ENCODE peak calls at places on chromosomes 12 and 14, in five cellular contexts. I, F, B, N and C are unnamed samples.

GRCh38 chr12:49945394-49946080 is 5.0 kb upstream of the AQP2 start:
- DNase-seq in I (peak), F (peak), B (peak), N (peak), C (peak)

GRCh38 chr12:28144532-28144931 is 45.7 kb upstream of the CCDC91 start:
- DNase-seq in I (no peak), F (no peak), B (no peak), N (no peak), C (no peak)

GRCh38 chr12:71838661-71839060 is 898 bp upstream of the TBC1D15 start:
- DNase-seq in I (no peak), F (no peak), B (peak), N (no peak), C (no peak)

GRCh38 chr12:89924191-89924590 is 215.6 kb upstream of the ATP2B1 start:
- DNase-seq in I (no peak), F (no peak), B (no peak), N (no peak), C (no peak)

GRCh38 chr14:59252772-59253500 is 64.5 kb downstream of the DAAM1 start:
- DNase-seq in I (no peak), F (peak), B (no peak), N (no peak), C (no peak)

GRCh38 chr12:113641426-113641825 is 169.8 kb upstream of the LHX5 start:
- DNase-seq in I (no peak), F (no peak), B (no peak), N (no peak), C (no peak)

GRCh38 chr12:104057771-104058197 is 6.5 kb upstream of the HCFC2 start:
- DNase-seq in I (no peak), F (peak), B (no peak), N (no peak), C (peak)

GRCh38 chr12:87270894-87271293 is 758.3 kb downstream of the C12orf50 start:
- DNase-seq in I (no peak), F (peak), B (no peak), N (no peak), C (no peak)

GRCh38 chr14:21880918-21881317 is 207.3 kb upstream of the OR4E1 start:
- DNase-seq in I (no peak), F (no peak), B (no peak), N (no peak), C (no peak)

GRCh38 chr12:25812295-25812694 is 146.2 kb upstream of the RASSF8 start:
- DNase-seq in I (no peak), F (no peak), B (no peak), N (no peak), C (no peak)

GRCh38 chr12:115049617-115050016 is 365.6 kb upstream of the TBX3 start:
- DNase-seq in I (no peak), F (peak), B (no peak), N (no peak), C (no peak)

GRCh38 chr12:79433465-79434072 is 257.2 kb downstream of the PAWR start:
- DNase-seq in I (no peak), F (no peak), B (no peak), N (no peak), C (no peak)

GRCh38 chr14:90276627-90277367 is 20.4 kb downstream of the PSMC1 start:
- DNase-seq in I (no peak), F (no peak), B (no peak), N (no peak), C (no peak)

GRCh38 chr14:61319086-61319485 is 2.3 kb upstream of the PRKCH start:
- DNase-seq in I (no peak), F (no peak), B (no peak), N (no peak), C (no peak)

GRCh38 chr14:51626185-51626584 is 25.5 kb upstream of the FRMD6 start:
- DNase-seq in I (no peak), F (no peak), B (no peak), N (no peak), C (no peak)

GRCh38 chr12:52370906-52371608 is 3.8 kb upstream of the KRT85 start:
- DNase-seq in I (peak), F (peak), B (no peak), N (peak), C (no peak)

GRCh38 chr12:46400406-46400805 is 27.8 kb upstream of the SLC38A2 start:
- DNase-seq in I (no peak), F (no peak), B (no peak), N (no peak), C (no peak)

GRCh38 chr14:67457782-67458181 is 30.7 kb downstream of the TMEM229B start:
- DNase-seq in I (no peak), F (no peak), B (no peak), N (no peak), C (no peak)

GRCh38 chr14:22657861-22658260 is 13.7 kb upstream of the OR6J1 start:
- DNase-seq in I (no peak), F (peak), B (no peak), N (no peak), C (peak)

GRCh38 chr14:90726656-90727055 is 89.6 kb downstream of the TTC7B start:
- DNase-seq in I (peak), F (peak), B (peak), N (peak), C (peak)

GRCh38 chr12:116524964-116525379 is 34.2 kb upstream of the MAP1LC3B2 start:
- DNase-seq in I (no peak), F (peak), B (no peak), N (no peak), C (peak)

GRCh38 chr12:103840399-103840880 is 594 bp downstream of the NT5DC3 start:
- DNase-seq in I (no peak), F (no peak), B (no peak), N (no peak), C (peak)

GRCh38 chr14:80930836-80931389 is 10.6 kb downstream of the CEP128 start:
- DNase-seq in I (no peak), F (peak), B (no peak), N (no peak), C (peak)

GRCh38 chr14:103207404-103208072 is 84.3 kb downstream of the TNFAIP2 start:
- DNase-seq in I (no peak), F (peak), B (peak), N (no peak), C (no peak)

GRCh38 chr14:50089213-50089612 is 27.2 kb downstream of the VCPKMT start:
- DNase-seq in I (no peak), F (no peak), B (no peak), N (no peak), C (no peak)

GRCh38 chr14:89167705-89168104 is 249.3 kb downstream of the FOXN3 start:
- DNase-seq in I (no peak), F (no peak), B (no peak), N (no peak), C (no peak)

GRCh38 chr14:105201928-105202513 is 20.9 kb upstream of the NUDT14 start:
- DNase-seq in I (no peak), F (no peak), B (no peak), N (no peak), C (no peak)
- TF ChIP-seq CTCF in I (no peak), F (no peak), B (no peak), N (no peak), C (no peak)

GRCh38 chr14:57574617-57575288 is 81.1 kb upstream of the CCDC198 start:
- DNase-seq in I (no peak), F (no peak), B (peak), N (no peak), C (no peak)
- TF ChIP-seq CTCF in I (no peak), F (no peak), B (no peak), N (no peak), C (no peak)

GRCh38 chr12:121096199-121096798 is 36.4 kb upstream of the P2RX7 start:
- DNase-seq in I (no peak), F (no peak), B (no peak), N (no peak), C (no peak)
- TF ChIP-seq CTCF in I (no peak), F (no peak), B (no peak), N (no peak), C (peak)

DNA sequence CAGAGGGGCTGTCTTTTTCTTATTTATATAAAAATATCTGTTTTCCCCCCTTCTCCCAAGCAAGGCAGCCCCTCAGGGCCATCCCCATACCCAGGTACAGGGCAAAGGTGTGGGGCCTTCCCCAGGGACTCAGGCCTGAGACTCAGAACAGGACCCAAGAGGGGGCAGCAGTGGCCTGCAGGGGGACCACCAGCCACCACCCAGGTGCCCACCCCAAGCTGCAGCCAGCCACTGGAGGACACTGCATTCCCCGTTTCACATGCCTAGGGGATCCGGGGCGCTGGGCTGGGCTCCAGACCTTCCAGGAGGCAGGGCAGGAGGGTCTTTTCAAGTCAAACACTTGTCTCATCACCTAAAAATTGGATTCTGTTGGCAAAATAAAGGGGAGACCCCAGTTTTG is 83.3 kb downstream of the SCARB1 start:
- DNase-seq in I (no peak), F (no peak), B (no peak), N (no peak), C (no peak)
- TF ChIP-seq CTCF in I (no peak), F (no peak), B (no peak), N (no peak), C (no peak)

DNA sequence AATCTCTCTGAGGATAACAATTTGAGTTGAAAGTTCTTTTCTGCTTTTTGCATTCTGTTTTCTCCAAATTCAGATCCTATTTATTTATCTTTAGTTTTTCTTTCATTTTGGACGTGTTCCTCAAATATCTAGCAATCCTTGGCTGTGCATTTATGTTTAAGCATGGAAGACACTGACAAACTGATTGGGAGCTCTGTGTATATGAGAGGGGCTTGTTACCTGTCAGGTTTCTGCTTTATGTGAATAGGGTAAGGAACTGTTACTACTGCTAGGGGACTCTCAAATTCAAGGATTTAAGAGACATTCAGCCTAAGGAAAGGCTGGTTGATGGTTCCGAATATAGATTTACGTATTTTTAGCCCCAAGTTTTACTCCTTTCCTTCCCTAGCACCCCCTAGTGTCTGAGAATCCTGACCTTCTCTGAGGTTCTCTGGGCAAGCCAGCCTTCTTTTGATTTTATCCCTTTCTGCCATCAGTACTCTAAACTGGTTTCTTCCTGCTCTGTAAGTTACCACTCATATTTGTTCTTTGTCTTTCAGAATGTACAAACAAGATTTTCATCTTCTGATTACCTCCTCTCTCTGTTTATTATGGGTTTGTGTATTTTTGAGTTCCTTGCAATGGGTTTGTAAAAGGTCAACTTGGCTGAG is 30.5 kb downstream of the YLPM1 start:
- DNase-seq in I (no peak), F (peak), B (no peak), N (no peak), C (no peak)
- TF ChIP-seq CTCF in I (no peak), F (peak), B (no peak), N (no peak), C (no peak)

GRCh38 chr14:77804592-77804991 is 4.7 kb downstream of the ADCK1 start:
- DNase-seq in I (no peak), F (peak), B (peak), N (peak), C (no peak)

GRCh38 chr14:77805703-77806102 is 5.8 kb downstream of the ADCK1 start:
- DNase-seq in I (no peak), F (no peak), B (no peak), N (no peak), C (no peak)

GRCh38 chr14:77794357-77794756 is 5.6 kb upstream of the ADCK1 start:
- DNase-seq in I (no peak), F (no peak), B (no peak), N (no peak), C (no peak)

GRCh38 chr14:77800814-77801213 is 905 bp downstream of the ADCK1 start:
- DNase-seq in I (no peak), F (no peak), B (no peak), N (no peak), C (no peak)

GRCh38 chr14:77799863-77800730 is at the start of gene ADCK1:
- DNase-seq in I (peak), F (peak), B (peak), N (peak), C (peak)
- TF ChIP-seq CTCF in I (peak), F (peak), B (peak), N (no peak), C (no peak)

GRCh38 chr12:54146506-54147145 is 42.2 kb downstream of the SMUG1 start:
- DNase-seq in I (no peak), F (no peak), B (no peak), N (no peak), C (no peak)

GRCh38 chr12:54147606-54148005 is 41.2 kb downstream of the SMUG1 start:
- DNase-seq in I (no peak), F (no peak), B (no peak), N (no peak), C (no peak)

GRCh38 chr12:54145844-54146243 is 42.9 kb downstream of the SMUG1 start:
- DNase-seq in I (no peak), F (no peak), B (no peak), N (no peak), C (no peak)

GRCh38 chr12:54148560-54149439 is 40.0 kb downstream of the SMUG1 start:
- DNase-seq in I (no peak), F (no peak), B (no peak), N (no peak), C (no peak)

DNA sequence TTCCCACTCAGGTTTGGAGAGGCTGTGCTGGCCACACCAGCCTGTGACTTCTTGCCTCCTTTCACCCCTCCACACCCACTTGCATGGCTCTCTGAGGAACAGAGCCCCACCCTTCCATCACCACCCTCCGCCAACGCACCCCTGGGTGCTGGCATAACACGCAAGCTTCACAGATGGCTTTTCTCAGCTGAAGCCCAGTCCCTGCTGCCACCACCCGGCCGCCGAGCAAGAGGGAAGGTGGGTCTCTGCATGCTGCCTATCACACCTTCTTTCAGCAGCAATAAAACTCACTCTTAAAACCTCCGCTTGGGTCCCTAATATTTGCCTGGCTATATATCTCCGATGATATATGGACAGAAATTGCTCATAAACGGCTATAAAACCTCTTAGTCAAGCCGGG is 41.6 kb downstream of the SMUG1 start:
- DNase-seq in I (peak), F (no peak), B (peak), N (no peak), C (no peak)
- TF ChIP-seq CTCF in I (peak), F (no peak), B (no peak), N (no peak), C (no peak)

GRCh38 chr12:109797905-109798669 is 35.1 kb downstream of the TRPV4 start:
- DNase-seq in I (no peak), F (no peak), B (peak), N (no peak), C (no peak)
- TF ChIP-seq CTCF in I (no peak), F (peak), B (no peak), N (no peak), C (no peak)

GRCh38 chr12:2431810-2432209 is 363.0 kb upstream of the FKBP4 start:
- DNase-seq in I (no peak), F (no peak), B (no peak), N (no peak), C (no peak)

GRCh38 chr12:2432856-2433255 is 361.9 kb upstream of the FKBP4 start:
- DNase-seq in I (no peak), F (no peak), B (no peak), N (no peak), C (no peak)

GRCh38 chr12:2429032-2429431 is 365.7 kb upstream of the FKBP4 start:
- DNase-seq in I (no peak), F (no peak), B (no peak), N (no peak), C (no peak)
- TF ChIP-seq CTCF in I (no peak), F (no peak), B (no peak), N (no peak), C (no peak)

GRCh38 chr12:107134558-107134957 is 41.2 kb upstream of the CRY1 start:
- DNase-seq in I (no peak), F (no peak), B (peak), N (no peak), C (no peak)
- TF ChIP-seq CTCF in I (no peak), F (peak), B (peak), N (no peak), C (no peak)